ENCODE peak calls at places on chromosomes 3 and 15, in eight cellular contexts. Q is fibroblast of mammary gland, X is GM13976, C is kidney, R is adrenal gland, Y is WTC11, S is H9, U is AG04450. D is an unnamed sample.
A peak's percentile ranks its signal among the peaks of the same experiment; 100 is the strongest.

GRCh38 chr3:184583345-184584000 is 21.9 kb downstream of the EPHB3 start:
- DNase-seq in Q (no peak), X (no peak), C (no peak), R (peak; percentile 23), Y (no peak), S (no peak), U (no peak), D (no peak)

GRCh38 chr3:52298147-52299098 is 10.8 kb downstream of the GLYCTK start:
- DNase-seq in Q (no peak), X (no peak), C (no peak), R (peak; percentile 41), Y (peak; percentile 27), S (peak; percentile 44), U (no peak), D (no peak)

GRCh38 chr3:186097663-186098451 is 11.0 kb downstream of the ETV5 start:
- DNase-seq in Q (peak; percentile 48), X (no peak), C (peak; percentile 82), R (peak; percentile 72), Y (peak; percentile 80), S (peak; percentile 89), U (no peak), D (peak; percentile 78)

GRCh38 chr3:136245691-136246090 is 4.4 kb upstream of the PCCB start:
- DNase-seq in Q (no peak), X (no peak), C (no peak), R (no peak), Y (no peak), S (no peak), U (no peak), D (no peak)

GRCh38 chr3:37148208-37148607 is 26.2 kb downstream of the LRRFIP2 start:
- DNase-seq in Q (no peak), X (no peak), C (no peak), R (no peak), Y (no peak), S (no peak), U (no peak), D (no peak)

GRCh38 chr3:127019449-127019848 is 36.5 kb downstream of the PLXNA1 start:
- DNase-seq in Q (peak; percentile 16), X (no peak), C (no peak), R (no peak), Y (no peak), S (no peak), U (no peak), D (no peak)

GRCh38 chr15:76433798-76434400 is 97.3 kb downstream of the ISL2 start:
- DNase-seq in Q (no peak), X (no peak), C (no peak), R (no peak), Y (no peak), S (no peak), U (no peak), D (no peak)

GRCh38 chr15:74782596-74783071 is 754 bp downstream of the CSK start:
- DNase-seq in Q (no peak), X (no peak), C (no peak), R (no peak), Y (no peak), S (no peak), U (no peak), D (no peak)

GRCh38 chr3:141659821-141660597 is 78.1 kb upstream of the RNF7 start:
- DNase-seq in Q (no peak), X (peak; percentile 34), C (peak; percentile 85), R (peak; percentile 79), Y (peak; percentile 60), S (peak; percentile 46), U (no peak), D (peak; percentile 53)

GRCh38 chr3:19012846-19013245 is 135.5 kb upstream of the KCNH8 start:
- DNase-seq in Q (no peak), X (no peak), C (no peak), R (no peak), Y (no peak), S (no peak), U (no peak), D (no peak)

GRCh38 chr15:53611145-53611920 is 148.1 kb downstream of the WDR72 start:
- DNase-seq in Q (no peak), X (no peak), C (no peak), R (no peak), Y (no peak), S (no peak), U (no peak), D (no peak)

GRCh38 chr3:24141548-24141947 is 196.5 kb downstream of the NR1D2 start:
- DNase-seq in Q (no peak), X (no peak), C (no peak), R (no peak), Y (no peak), S (no peak), U (no peak), D (no peak)

GRCh38 chr3:132038198-132038825 is 3.5 kb upstream of the CPNE4 start:
- DNase-seq in Q (peak; percentile 33), X (peak; percentile 27), C (no peak), R (no peak), Y (no peak), S (no peak), U (no peak), D (no peak)

GRCh38 chr3:23620044-23620443 is 185.7 kb upstream of the UBE2E1 start:
- DNase-seq in Q (no peak), X (no peak), C (no peak), R (no peak), Y (no peak), S (no peak), U (no peak), D (no peak)

GRCh38 chr3:188052229-188052965 is 101.6 kb upstream of the LPP start:
- DNase-seq in Q (peak; percentile 73), X (no peak), C (peak; percentile 95), R (peak; percentile 95), Y (peak; percentile 63), S (peak; percentile 73), U (no peak), D (peak; percentile 45)

GRCh38 chr3:13894096-13894811 is 14.4 kb upstream of the WNT7A start:
- DNase-seq in Q (no peak), X (no peak), C (no peak), R (no peak), Y (no peak), S (peak; percentile 46), U (no peak), D (no peak)

DNA sequence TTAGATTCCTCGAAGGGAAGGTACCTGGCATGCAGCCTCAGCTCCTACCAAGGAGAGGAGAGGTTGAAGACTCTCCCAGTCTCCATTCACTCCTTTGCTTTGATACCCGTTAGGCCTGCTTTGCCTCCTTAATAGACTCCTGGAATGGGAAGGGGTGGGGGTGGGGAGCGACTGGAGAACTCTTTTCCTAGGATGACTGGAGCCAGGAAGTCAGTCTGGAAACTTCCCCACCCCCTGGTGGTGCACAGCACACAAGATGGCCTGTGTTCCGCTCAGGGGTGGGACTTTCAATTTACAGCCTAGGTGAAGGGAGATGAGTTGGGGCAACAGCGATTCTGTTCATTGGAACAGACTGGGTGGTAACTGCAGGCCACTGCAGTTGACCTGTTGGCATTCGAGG is 21.4 kb upstream of the CELF6 start:
- DNase-seq in Q (no peak), X (no peak), C (no peak), R (no peak), Y (peak; percentile 80), S (peak; percentile 85), U (no peak), D (peak; percentile 28)
- TF ChIP-seq CTCF in Q (no peak), X (no peak), C (no peak), R (no peak), Y (peak; percentile 41), S (peak; percentile 68), U (peak; percentile 28), D (peak; percentile 49)

GRCh38 chr3:123877965-123878364 is 6.2 kb downstream of the MYLK start:
- DNase-seq in Q (no peak), X (no peak), C (no peak), R (no peak), Y (no peak), S (no peak), U (no peak), D (no peak)

GRCh38 chr3:123878807-123879206 is 5.3 kb downstream of the MYLK start:
- DNase-seq in Q (no peak), X (no peak), C (no peak), R (no peak), Y (no peak), S (no peak), U (no peak), D (no peak)

GRCh38 chr3:123880998-123881561 is 3.1 kb downstream of the MYLK start:
- DNase-seq in Q (peak; percentile 66), X (no peak), C (peak; percentile 66), R (peak; percentile 20), Y (peak; percentile 35), S (peak; percentile 46), U (peak; percentile 13), D (peak; percentile 22)

GRCh38 chr3:123877466-123877865 is 6.7 kb downstream of the MYLK start:
- DNase-seq in Q (no peak), X (no peak), C (no peak), R (no peak), Y (no peak), S (no peak), U (no peak), D (no peak)

DNA sequence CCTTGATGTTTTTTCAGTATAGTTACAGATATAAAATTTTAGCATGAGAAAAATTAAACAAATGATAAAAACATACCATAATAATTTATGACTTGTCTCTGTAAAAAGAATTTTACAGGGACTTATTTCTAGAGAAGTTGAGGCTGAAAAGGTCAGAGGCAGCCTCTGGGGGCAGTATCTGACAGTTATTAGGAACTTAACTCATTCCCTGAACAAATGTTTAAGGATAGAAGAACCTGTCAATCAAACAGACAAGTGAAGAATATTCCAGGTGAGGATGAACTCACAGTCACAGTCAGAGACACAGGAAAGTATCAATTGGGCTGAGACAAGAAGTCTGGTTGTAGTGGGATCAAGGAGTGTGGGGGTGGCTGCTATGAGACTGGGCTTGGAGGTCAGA is 7.3 kb downstream of the MYLK start:
- DNase-seq in Q (no peak), X (no peak), C (no peak), R (no peak), Y (no peak), S (no peak), U (no peak), D (no peak)
- TF ChIP-seq CTCF in Q (peak; percentile 17), X (no peak), C (no peak), R (no peak), Y (no peak), S (peak; percentile 68), U (peak; percentile 24), D (peak; percentile 54)

DNA sequence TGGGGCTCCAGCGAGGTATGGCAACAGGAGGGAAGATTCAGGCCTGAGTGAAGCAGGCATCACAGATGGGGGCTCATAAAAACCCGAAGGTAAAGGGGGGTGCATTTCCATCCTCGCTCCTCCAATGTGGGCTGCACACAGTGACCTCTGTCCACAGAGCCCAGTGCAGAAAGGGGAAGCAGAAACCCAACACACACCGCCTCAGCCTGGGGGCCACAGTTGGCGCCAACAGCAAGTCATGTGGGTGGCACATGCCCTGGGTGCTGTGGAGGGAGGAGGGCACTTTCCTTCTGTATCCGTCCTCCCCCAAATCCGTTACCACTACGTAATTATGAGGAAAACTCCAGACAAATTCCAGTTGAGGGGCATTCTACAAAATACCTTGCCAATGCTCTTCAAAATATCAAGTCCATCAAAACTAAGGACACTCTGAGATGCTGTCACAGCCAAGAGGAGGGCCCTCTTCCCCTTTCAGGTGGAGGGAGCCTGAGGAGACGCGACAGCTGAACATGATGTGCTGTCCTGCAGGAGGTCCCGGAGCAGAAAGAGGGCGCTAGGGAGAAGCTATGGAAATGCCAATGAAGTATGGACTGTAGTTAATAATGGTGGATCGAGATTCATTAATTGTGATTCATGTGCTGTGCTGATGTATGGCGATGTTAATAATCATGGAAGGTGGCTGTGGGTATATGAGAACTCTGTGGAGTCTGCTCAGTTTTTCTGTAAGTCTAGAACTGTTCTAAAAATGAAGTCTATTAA is 16.4 kb downstream of the APBA2 start:
- DNase-seq in Q (no peak), X (no peak), C (no peak), R (no peak), Y (peak; percentile 59), S (peak; percentile 67), U (no peak), D (no peak)
- TF ChIP-seq CTCF in Q (peak; percentile 13), X (no peak), C (no peak), R (no peak), Y (peak; percentile 33), S (peak; percentile 68), U (no peak), D (peak; percentile 30)

GRCh38 chr3:166837535-166837934 is 542.6 kb downstream of the ZBBX start:
- DNase-seq in Q (peak; percentile 8), X (peak; percentile 20), C (no peak), R (no peak), Y (peak; percentile 20), S (peak; percentile 31), U (no peak), D (peak; percentile 3)
- TF ChIP-seq CTCF in Q (peak; percentile 17), X (peak; percentile 34), C (peak; percentile 39), R (no peak), Y (peak; percentile 59), S (peak; percentile 80), U (peak; percentile 40), D (peak; percentile 62)